ENCODE peak calls at places on chromosomes 6 and 20, in seven cellular contexts. C is SJSA1, Z is GM12865, F is psoas muscle, T is D341Med, E is AG09309, H is WERI-Rb-1. V is an unnamed sample.

GRCh38 chr20:51565741-51566140 is 23.2 kb upstream of the NFATC2 start:
- DNase-seq in Z (no peak), T (no peak), F (no peak), E (peak), C (no peak), H (no peak), V (no peak)

GRCh38 chr20:41178904-41179432 is 41.6 kb downstream of the PLCG1 start:
- DNase-seq in H (no peak), T (no peak), C (peak), Z (no peak), F (no peak), E (no peak), V (no peak)

GRCh38 chr6:53258076-53258773 is 90.5 kb downstream of the ELOVL5 start:
- DNase-seq in C (no peak), F (no peak), E (no peak), H (no peak), Z (no peak), T (no peak), V (no peak)

GRCh38 chr6:111604259-111605099 is 1.2 kb downstream of the TRAF3IP2 start:
- DNase-seq in C (peak), T (no peak), E (peak), F (peak), H (no peak), Z (no peak), V (no peak)

GRCh38 chr6:163661271-163661671 is 246.8 kb downstream of the QKI start:
- DNase-seq in T (no peak), E (no peak), Z (peak), C (no peak), F (no peak), H (no peak), V (peak)

GRCh38 chr6:100347901-100348550 is 116.7 kb downstream of the SIM1 start:
- DNase-seq in E (no peak), Z (peak), C (no peak), F (no peak), H (no peak), T (no peak), V (no peak)

GRCh38 chr6:111761783-111762312 is 111.4 kb downstream of the FYN start:
- DNase-seq in F (no peak), H (no peak), E (no peak), C (no peak), T (no peak), Z (peak), V (peak)

GRCh38 chr6:65004283-65004682 is 702.7 kb downstream of the EYS start:
- DNase-seq in T (no peak), C (no peak), F (no peak), Z (no peak), E (no peak), H (no peak), V (no peak)

GRCh38 chr6:150269857-150270223 is 99.0 kb upstream of the IYD start:
- DNase-seq in H (peak), T (no peak), C (no peak), E (no peak), Z (no peak), F (no peak), V (no peak)

GRCh38 chr6:77653817-77654216 is 978 bp downstream of the MEI4 start:
- DNase-seq in E (no peak), H (no peak), C (no peak), T (no peak), F (no peak), Z (no peak), V (no peak)

GRCh38 chr6:73515204-73516101 is 5.4 kb downstream of the EEF1A1 start:
- DNase-seq in E (peak), Z (peak), F (no peak), T (no peak), C (peak), H (peak), V (no peak)

GRCh38 chr6:24743265-24743943 is 24.4 kb upstream of the C6orf62 start:
- DNase-seq in T (no peak), F (no peak), Z (peak), H (no peak), E (peak), C (peak), V (peak)

GRCh38 chr6:113654396-113654795 is 202.7 kb upstream of the MARCKS start:
- DNase-seq in F (peak), T (no peak), E (no peak), C (peak), H (no peak), Z (no peak), V (no peak)

GRCh38 chr6:18088419-18089296 is 33.8 kb downstream of the NHLRC1 start:
- DNase-seq in T (no peak), F (no peak), Z (no peak), C (no peak), E (no peak), H (no peak), V (no peak)

GRCh38 chr20:33827629-33828325 is 16.6 kb downstream of the CHMP4B start:
- DNase-seq in C (no peak), Z (no peak), H (peak), F (no peak), E (no peak), T (no peak), V (no peak)

GRCh38 chr6:66897576-66897975 is 1190.5 kb upstream of the EYS start:
- DNase-seq in F (no peak), E (no peak), H (no peak), T (no peak), Z (peak), C (no peak), V (no peak)

GRCh38 chr6:34095741-34096140 is 50.1 kb downstream of the GRM4 start:
- DNase-seq in T (no peak), C (no peak), F (no peak), H (no peak), Z (no peak), E (no peak), V (no peak)

GRCh38 chr6:19668710-19669109 is 168.5 kb upstream of the ID4 start:
- DNase-seq in E (peak), H (no peak), Z (no peak), C (no peak), T (no peak), F (no peak), V (no peak)

GRCh38 chr20:44089987-44090674 is 96.9 kb downstream of the JPH2 start:
- DNase-seq in T (no peak), C (no peak), H (no peak), Z (peak), F (no peak), E (no peak), V (no peak)

GRCh38 chr6:138205437-138206094 is 12.7 kb downstream of the PBOV1 start:
- DNase-seq in F (no peak), T (no peak), E (no peak), C (no peak), H (no peak), Z (no peak), V (no peak)

V was measured in GM10248.